ENCODE peak calls at places on chromosomes 5 and 9, in nine cellular contexts. One of them, this sample, is unnamed.

GRCh38 chr9:31535659-31536058 is 848.8 kb upstream of the ACO1 start:
- DNase-seq in DMS153: no peak
- DNase-seq in heart right ventricle: no peak
- DNase-seq in Jurkat, Clone E6-1: no peak
- DNase-seq in nucleus accumbens: no peak
- DNase-seq in HFF-Myc: no peak
- DNase-seq in activated T-helper 1 cell treated with anti-CD3 and anti-CD28 coated beads, Interleukin-2, amount 50 U/mL, for 16 hours: no peak
- DNase-seq in astrocyte: no peak
- DNase-seq in skeletal muscle cell: peak; percentile 3
- DNase-seq in this sample: no peak

GRCh38 chr5:131812371-131813160 is 15.7 kb upstream of the FNIP1 start:
- DNase-seq in astrocyte: no peak
- DNase-seq in DMS153: no peak
- DNase-seq in heart right ventricle: no peak
- DNase-seq in nucleus accumbens: no peak
- DNase-seq in skeletal muscle cell: no peak
- DNase-seq in Jurkat, Clone E6-1: no peak
- DNase-seq in HFF-Myc: no peak
- DNase-seq in activated T-helper 1 cell treated with anti-CD3 and anti-CD28 coated beads, Interleukin-2, amount 50 U/mL, for 16 hours: no peak
- DNase-seq in this sample: no peak

GRCh38 chr9:4224181-4224580 is 75.7 kb downstream of the GLIS3 start:
- DNase-seq in activated T-helper 1 cell treated with anti-CD3 and anti-CD28 coated beads, Interleukin-2, amount 50 U/mL, for 16 hours: no peak
- DNase-seq in astrocyte: no peak
- DNase-seq in Jurkat, Clone E6-1: no peak
- DNase-seq in skeletal muscle cell: no peak
- DNase-seq in nucleus accumbens: no peak
- DNase-seq in HFF-Myc: no peak
- DNase-seq in heart right ventricle: no peak
- DNase-seq in DMS153: no peak
- DNase-seq in this sample: no peak

GRCh38 chr9:96176901-96177718 is 124.9 kb downstream of the HSD17B3 start:
- DNase-seq in nucleus accumbens: peak; percentile 13
- DNase-seq in activated T-helper 1 cell treated with anti-CD3 and anti-CD28 coated beads, Interleukin-2, amount 50 U/mL, for 16 hours: no peak
- DNase-seq in HFF-Myc: no peak
- DNase-seq in Jurkat, Clone E6-1: no peak
- DNase-seq in heart right ventricle: no peak
- DNase-seq in DMS153: no peak
- DNase-seq in astrocyte: no peak
- DNase-seq in skeletal muscle cell: peak; percentile 4
- DNase-seq in this sample: no peak

GRCh38 chr5:52007230-52007858 is 624.1 kb downstream of the ISL1 start:
- DNase-seq in DMS153: peak; percentile 50
- DNase-seq in activated T-helper 1 cell treated with anti-CD3 and anti-CD28 coated beads, Interleukin-2, amount 50 U/mL, for 16 hours: no peak
- DNase-seq in Jurkat, Clone E6-1: peak; percentile 14
- DNase-seq in astrocyte: peak; percentile 3
- DNase-seq in HFF-Myc: peak; percentile 22
- DNase-seq in nucleus accumbens: peak; percentile 0
- DNase-seq in heart right ventricle: peak; percentile 13
- DNase-seq in skeletal muscle cell: no peak
- DNase-seq in this sample: peak; percentile 6

GRCh38 chr9:90476058-90476457 is 166.6 kb downstream of the DIRAS2 start:
- DNase-seq in nucleus accumbens: no peak
- DNase-seq in activated T-helper 1 cell treated with anti-CD3 and anti-CD28 coated beads, Interleukin-2, amount 50 U/mL, for 16 hours: no peak
- DNase-seq in heart right ventricle: no peak
- DNase-seq in Jurkat, Clone E6-1: no peak
- DNase-seq in DMS153: no peak
- DNase-seq in HFF-Myc: no peak
- DNase-seq in astrocyte: no peak
- DNase-seq in skeletal muscle cell: no peak
- DNase-seq in this sample: no peak

GRCh38 chr5:132695956-132696355 is 22.2 kb downstream of the IL4 start:
- DNase-seq in HFF-Myc: no peak
- DNase-seq in nucleus accumbens: no peak
- DNase-seq in heart right ventricle: no peak
- DNase-seq in astrocyte: no peak
- DNase-seq in DMS153: no peak
- DNase-seq in skeletal muscle cell: no peak
- DNase-seq in Jurkat, Clone E6-1: no peak
- DNase-seq in activated T-helper 1 cell treated with anti-CD3 and anti-CD28 coated beads, Interleukin-2, amount 50 U/mL, for 16 hours: no peak
- DNase-seq in this sample: no peak

GRCh38 chr5:95392593-95393182 is 1.5 kb downstream of the FAM81B start:
- DNase-seq in astrocyte: peak; percentile 17
- DNase-seq in HFF-Myc: no peak
- DNase-seq in heart right ventricle: no peak
- DNase-seq in skeletal muscle cell: no peak
- DNase-seq in Jurkat, Clone E6-1: no peak
- DNase-seq in DMS153: peak; percentile 57
- DNase-seq in activated T-helper 1 cell treated with anti-CD3 and anti-CD28 coated beads, Interleukin-2, amount 50 U/mL, for 16 hours: no peak
- DNase-seq in nucleus accumbens: no peak
- DNase-seq in this sample: no peak

GRCh38 chr9:120439147-120439546 is 140.8 kb downstream of the CDK5RAP2 start:
- DNase-seq in HFF-Myc: no peak
- DNase-seq in heart right ventricle: no peak
- DNase-seq in DMS153: no peak
- DNase-seq in activated T-helper 1 cell treated with anti-CD3 and anti-CD28 coated beads, Interleukin-2, amount 50 U/mL, for 16 hours: no peak
- DNase-seq in astrocyte: no peak
- DNase-seq in Jurkat, Clone E6-1: peak; percentile 12
- DNase-seq in nucleus accumbens: no peak
- DNase-seq in skeletal muscle cell: no peak
- DNase-seq in this sample: no peak

GRCh38 chr9:135536166-135536565 is 9.8 kb upstream of the OBP2A start:
- DNase-seq in HFF-Myc: no peak
- DNase-seq in Jurkat, Clone E6-1: no peak
- DNase-seq in nucleus accumbens: no peak
- DNase-seq in skeletal muscle cell: peak; percentile 31
- DNase-seq in astrocyte: peak; percentile 61
- DNase-seq in DMS153: no peak
- DNase-seq in heart right ventricle: no peak
- DNase-seq in activated T-helper 1 cell treated with anti-CD3 and anti-CD28 coated beads, Interleukin-2, amount 50 U/mL, for 16 hours: no peak
- DNase-seq in this sample: peak; percentile 33

GRCh38 chr9:96655198-96655851 is at the start of gene PRXL2C:
- DNase-seq in heart right ventricle: peak; percentile 89
- DNase-seq in DMS153: peak; percentile 13
- DNase-seq in Jurkat, Clone E6-1: peak; percentile 14
- DNase-seq in activated T-helper 1 cell treated with anti-CD3 and anti-CD28 coated beads, Interleukin-2, amount 50 U/mL, for 16 hours: peak; percentile 63
- DNase-seq in astrocyte: peak; percentile 51
- DNase-seq in HFF-Myc: no peak
- DNase-seq in nucleus accumbens: peak; percentile 63
- DNase-seq in skeletal muscle cell: no peak
- DNase-seq in this sample: peak; percentile 36

GRCh38 chr5:143445726-143446125 is 42.2 kb upstream of the NR3C1 start:
- DNase-seq in astrocyte: no peak
- DNase-seq in skeletal muscle cell: no peak
- DNase-seq in heart right ventricle: no peak
- DNase-seq in nucleus accumbens: no peak
- DNase-seq in Jurkat, Clone E6-1: no peak
- DNase-seq in activated T-helper 1 cell treated with anti-CD3 and anti-CD28 coated beads, Interleukin-2, amount 50 U/mL, for 16 hours: no peak
- DNase-seq in DMS153: no peak
- DNase-seq in HFF-Myc: peak; percentile 38
- DNase-seq in this sample: no peak

GRCh38 chr5:175746851-175747250 is 89.0 kb downstream of the HRH2 start:
- DNase-seq in nucleus accumbens: peak; percentile 7
- DNase-seq in skeletal muscle cell: no peak
- DNase-seq in DMS153: peak; percentile 21
- DNase-seq in heart right ventricle: no peak
- DNase-seq in HFF-Myc: no peak
- DNase-seq in astrocyte: no peak
- DNase-seq in activated T-helper 1 cell treated with anti-CD3 and anti-CD28 coated beads, Interleukin-2, amount 50 U/mL, for 16 hours: no peak
- DNase-seq in Jurkat, Clone E6-1: no peak
- DNase-seq in this sample: no peak

GRCh38 chr9:120862452-120862851 is 14.5 kb downstream of the PHF19 start:
- DNase-seq in skeletal muscle cell: no peak
- DNase-seq in Jurkat, Clone E6-1: no peak
- DNase-seq in astrocyte: no peak
- DNase-seq in heart right ventricle: no peak
- DNase-seq in DMS153: no peak
- DNase-seq in activated T-helper 1 cell treated with anti-CD3 and anti-CD28 coated beads, Interleukin-2, amount 50 U/mL, for 16 hours: no peak
- DNase-seq in HFF-Myc: no peak
- DNase-seq in nucleus accumbens: no peak
- DNase-seq in this sample: no peak

GRCh38 chr9:80146466-80146865 is 574.7 kb downstream of the TLE4 start:
- DNase-seq in skeletal muscle cell: no peak
- DNase-seq in astrocyte: no peak
- DNase-seq in activated T-helper 1 cell treated with anti-CD3 and anti-CD28 coated beads, Interleukin-2, amount 50 U/mL, for 16 hours: no peak
- DNase-seq in HFF-Myc: no peak
- DNase-seq in nucleus accumbens: no peak
- DNase-seq in DMS153: no peak
- DNase-seq in heart right ventricle: no peak
- DNase-seq in Jurkat, Clone E6-1: peak; percentile 0
- DNase-seq in this sample: no peak

GRCh38 chr9:77731008-77731698 is 83.0 kb upstream of the GNA14 start:
- DNase-seq in HFF-Myc: no peak
- DNase-seq in heart right ventricle: no peak
- DNase-seq in skeletal muscle cell: no peak
- DNase-seq in Jurkat, Clone E6-1: no peak
- DNase-seq in astrocyte: no peak
- DNase-seq in DMS153: no peak
- DNase-seq in activated T-helper 1 cell treated with anti-CD3 and anti-CD28 coated beads, Interleukin-2, amount 50 U/mL, for 16 hours: no peak
- DNase-seq in nucleus accumbens: no peak
- DNase-seq in this sample: no peak

GRCh38 chr9:73176450-73176875 is 24.8 kb downstream of the ANXA1 start:
- DNase-seq in nucleus accumbens: no peak
- DNase-seq in heart right ventricle: no peak
- DNase-seq in Jurkat, Clone E6-1: no peak
- DNase-seq in HFF-Myc: no peak
- DNase-seq in activated T-helper 1 cell treated with anti-CD3 and anti-CD28 coated beads, Interleukin-2, amount 50 U/mL, for 16 hours: no peak
- DNase-seq in skeletal muscle cell: no peak
- DNase-seq in astrocyte: peak; percentile 43
- DNase-seq in DMS153: no peak
- DNase-seq in this sample: no peak

GRCh38 chr9:101369286-101369685 is 15.5 kb downstream of the BAAT start:
- DNase-seq in skeletal muscle cell: no peak
- DNase-seq in activated T-helper 1 cell treated with anti-CD3 and anti-CD28 coated beads, Interleukin-2, amount 50 U/mL, for 16 hours: no peak
- DNase-seq in DMS153: no peak
- DNase-seq in nucleus accumbens: no peak
- DNase-seq in astrocyte: peak; percentile 78
- DNase-seq in HFF-Myc: no peak
- DNase-seq in heart right ventricle: no peak
- DNase-seq in Jurkat, Clone E6-1: no peak
- DNase-seq in this sample: no peak

GRCh38 chr5:32233696-32234447 is 59.8 kb upstream of the GOLPH3 start:
- DNase-seq in nucleus accumbens: no peak
- DNase-seq in astrocyte: peak; percentile 83
- DNase-seq in activated T-helper 1 cell treated with anti-CD3 and anti-CD28 coated beads, Interleukin-2, amount 50 U/mL, for 16 hours: no peak
- DNase-seq in HFF-Myc: no peak
- DNase-seq in Jurkat, Clone E6-1: no peak
- DNase-seq in DMS153: no peak
- DNase-seq in heart right ventricle: no peak
- DNase-seq in skeletal muscle cell: peak; percentile 68
- DNase-seq in this sample: no peak

GRCh38 chr9:118162711-118163110 is 458.5 kb downstream of the TLR4 start:
- DNase-seq in DMS153: no peak
- DNase-seq in HFF-Myc: no peak
- DNase-seq in heart right ventricle: no peak
- DNase-seq in astrocyte: no peak
- DNase-seq in skeletal muscle cell: no peak
- DNase-seq in nucleus accumbens: no peak
- DNase-seq in Jurkat, Clone E6-1: no peak
- DNase-seq in activated T-helper 1 cell treated with anti-CD3 and anti-CD28 coated beads, Interleukin-2, amount 50 U/mL, for 16 hours: no peak
- DNase-seq in this sample: no peak

GRCh38 chr5:65588694-65589093 is 25.6 kb downstream of the PPWD1 start:
- DNase-seq in nucleus accumbens: no peak
- DNase-seq in heart right ventricle: no peak
- DNase-seq in Jurkat, Clone E6-1: no peak
- DNase-seq in HFF-Myc: no peak
- DNase-seq in DMS153: no peak
- DNase-seq in skeletal muscle cell: no peak
- DNase-seq in activated T-helper 1 cell treated with anti-CD3 and anti-CD28 coated beads, Interleukin-2, amount 50 U/mL, for 16 hours: no peak
- DNase-seq in astrocyte: no peak
- DNase-seq in this sample: no peak